ENCODE peak calls at places on chromosomes 16 and 17, in ten cellular contexts. B, T, V, X, D, Z, G, F, K and W are unnamed samples.

GRCh38 chr16:64771273-64771672 is 350.6 kb downstream of the CDH11 start:
- DNase-seq in T (no peak), D (no peak), K (no peak), Z (no peak), X (no peak), B (no peak), V (no peak), G (no peak), F (no peak), W (peak)

GRCh38 chr17:39652635-39653315 is 12.4 kb upstream of the TCAP start:
- DNase-seq in T (no peak), Z (no peak), B (peak), D (no peak), K (no peak), X (no peak), V (no peak), F (no peak), G (no peak), W (no peak)

GRCh38 chr16:27253526-27253930 is 15.0 kb downstream of the NSMCE1 start:
- DNase-seq in T (no peak), F (peak), Z (no peak), G (no peak), K (peak), V (peak), D (no peak), B (no peak), X (no peak), W (no peak)

GRCh38 chr17:27603446-27603820 is 27.6 kb upstream of the LGALS9 start:
- DNase-seq in G (no peak), X (no peak), Z (no peak), K (no peak), F (no peak), T (no peak), D (no peak), V (no peak), B (no peak), W (no peak)

GRCh38 chr16:54651851-54652770 is 278.6 kb upstream of the IRX5 start:
- DNase-seq in F (no peak), V (peak), G (no peak), X (no peak), B (no peak), T (no peak), D (no peak), K (no peak), Z (no peak), W (no peak)

GRCh38 chr17:48259710-48260291 is 152.2 kb downstream of the SNX11 start:
- DNase-seq in Z (no peak), X (peak), V (peak), K (peak), F (no peak), T (no peak), G (peak), D (no peak), B (no peak), W (no peak)

GRCh38 chr17:511001-511690 is 158.5 kb upstream of the RPH3AL start:
- DNase-seq in Z (no peak), V (peak), D (no peak), X (no peak), B (no peak), T (no peak), G (no peak), K (peak), F (peak), W (peak)

GRCh38 chr16:4649744-4650442 is 25.3 kb downstream of the MGRN1 start:
- DNase-seq in V (no peak), D (no peak), B (no peak), G (no peak), F (no peak), X (no peak), Z (no peak), K (no peak), T (no peak), W (no peak)

GRCh38 chr17:3695129-3695722 is 729 bp downstream of the P2RX5 start:
- DNase-seq in K (no peak), V (peak), X (no peak), G (no peak), D (no peak), F (no peak), B (no peak), Z (no peak), T (no peak), W (no peak)

GRCh38 chr17:51322390-51323029 is 62.2 kb downstream of the UTP18 start:
- DNase-seq in K (no peak), G (no peak), X (peak), V (peak), Z (no peak), T (no peak), B (peak), D (no peak), F (no peak), W (no peak)

GRCh38 chr17:8867361-8867981 is at the start of gene PIK3R6:
- DNase-seq in G (no peak), D (no peak), T (no peak), X (no peak), F (no peak), K (no peak), V (no peak), Z (no peak), B (no peak), W (no peak)

GRCh38 chr17:18138065-18138749 is 29.7 kb downstream of the MYO15A start:
- DNase-seq in F (no peak), K (no peak), T (no peak), V (no peak), B (peak), Z (no peak), D (no peak), X (no peak), G (no peak), W (no peak)

GRCh38 chr16:68644715-68645493 is at the start of gene CDH3:
- DNase-seq in F (no peak), T (peak), K (no peak), V (peak), D (peak), G (no peak), Z (peak), B (no peak), X (no peak), W (no peak)

GRCh38 chr16:19717319-19717718 is 708 bp downstream of the KNOP1 start:
- DNase-seq in D (no peak), K (no peak), G (no peak), T (no peak), F (no peak), V (no peak), X (no peak), B (no peak), Z (no peak), W (no peak)

GRCh38 chr16:69937465-69937951 is 13.6 kb upstream of the CLEC18A start:
- DNase-seq in T (no peak), V (no peak), D (no peak), X (no peak), K (no peak), F (no peak), Z (peak), G (no peak), B (peak), W (no peak)

GRCh38 chr17:80252871-80253270 is 7.8 kb upstream of the RNF213 start:
- DNase-seq in X (peak), T (peak), B (no peak), G (peak), K (no peak), Z (peak), V (no peak), F (no peak), D (peak), W (peak)

GRCh38 chr16:54286330-54287017 is at the start of gene IRX3:
- DNase-seq in B (peak), X (no peak), G (peak), Z (peak), D (peak), F (peak), T (no peak), V (peak), K (peak), W (no peak)

GRCh38 chr16:54986404-54986803 is 55.7 kb downstream of the IRX5 start:
- DNase-seq in F (no peak), G (no peak), D (no peak), B (no peak), T (no peak), X (no peak), K (no peak), V (no peak), Z (no peak), W (no peak)

GRCh38 chr16:2178321-2179106 is 17.9 kb downstream of the CASKIN1 start:
- DNase-seq in D (peak), Z (no peak), X (no peak), V (no peak), K (peak), B (no peak), T (no peak), F (no peak), G (no peak), W (no peak)

GRCh38 chr17:30600062-30600829 is 123.0 kb downstream of the GOSR1 start:
- DNase-seq in F (peak), G (peak), K (peak), T (peak), X (peak), B (peak), V (peak), Z (peak), D (peak), W (peak)

GRCh38 chr16:13429411-13429810 is 490.5 kb upstream of the ERCC4 start:
- DNase-seq in G (no peak), V (peak), F (no peak), B (no peak), K (no peak), T (no peak), D (no peak), X (no peak), Z (no peak), W (no peak)

GRCh38 chr16:84161011-84161410 is 15.9 kb downstream of the DNAAF1 start:
- DNase-seq in K (no peak), F (peak), G (no peak), B (no peak), Z (no peak), T (no peak), V (no peak), D (no peak), X (no peak), W (peak)

GRCh38 chr17:50817838-50818237 is 17.5 kb upstream of the WFIKKN2 start:
- DNase-seq in G (no peak), F (no peak), B (no peak), X (no peak), T (no peak), D (no peak), Z (no peak), K (peak), V (peak), W (no peak)

GRCh38 chr17:47324224-47325020 is 667 bp downstream of the EFCAB13 start:
- DNase-seq in D (peak), V (peak), F (peak), G (peak), B (no peak), X (no peak), K (peak), Z (no peak), T (peak), W (peak)

GRCh38 chr17:68356520-68356919 is 65.2 kb downstream of the ARSG start:
- DNase-seq in X (no peak), K (peak), B (no peak), G (no peak), T (peak), D (no peak), F (no peak), V (peak), Z (no peak), W (peak)

GRCh38 chr17:55760643-55761355 is 9.9 kb downstream of the PCTP start:
- DNase-seq in F (no peak), X (no peak), K (no peak), G (no peak), B (no peak), D (no peak), Z (no peak), V (no peak), T (no peak), W (no peak)

GRCh38 chr17:13792314-13792713 is 190.6 kb upstream of the HS3ST3A1 start:
- DNase-seq in X (no peak), G (no peak), K (peak), Z (no peak), V (peak), F (no peak), D (no peak), T (no peak), B (no peak), W (no peak)

GRCh38 chr16:89019511-89019910 is 42.5 kb upstream of the CBFA2T3 start:
- DNase-seq in G (no peak), B (no peak), F (peak), K (no peak), T (no peak), V (no peak), Z (peak), D (no peak), X (no peak), W (no peak)

GRCh38 chr17:19270347-19270950 is 33.3 kb downstream of the EPN2 start:
- DNase-seq in V (no peak), F (no peak), Z (no peak), T (no peak), D (no peak), G (no peak), K (no peak), B (no peak), X (peak), W (peak)

GRCh38 chr17:6487243-6488007 is 43.2 kb downstream of the PIMREG start:
- DNase-seq in V (no peak), X (no peak), K (no peak), F (no peak), G (no peak), Z (peak), B (no peak), T (no peak), D (no peak), W (peak)

GRCh38 chr16:22665803-22666202 is 148.2 kb upstream of the HS3ST2 start:
- DNase-seq in K (no peak), B (no peak), X (no peak), D (no peak), T (no peak), Z (no peak), G (no peak), V (no peak), F (no peak), W (no peak)

GRCh38 chr17:2809337-2809736 is 13.1 kb downstream of the RAP1GAP2 start:
- DNase-seq in T (no peak), V (no peak), G (no peak), Z (no peak), F (no peak), D (no peak), X (no peak), B (no peak), K (no peak), W (no peak)

GRCh38 chr17:21089933-21090888 is 36.6 kb upstream of the DHRS7B start:
- DNase-seq in T (no peak), Z (no peak), B (no peak), F (no peak), D (no peak), K (no peak), X (no peak), G (no peak), V (no peak), W (no peak)

GRCh38 chr16:57998484-57998883 is 2.0 kb downstream of the ZNF319 start:
- DNase-seq in T (peak), V (peak), X (no peak), G (no peak), Z (peak), K (no peak), D (no peak), F (no peak), B (no peak), W (peak)